ENCODE peak calls at places on chromosome X, in four cellular contexts. One of them, this sample, is unnamed.

GRCh38 chrX:140764401-140764919 is 54.9 kb downstream of the LINC00632 start:
- DNase-seq in neural crest cell: peak
- DNase-seq in type B pancreatic cell: peak
- DNase-seq in fibroblast of mammary gland: peak
- DNase-seq in this sample: peak

GRCh38 chrX:78321809-78322208 is 5.6 kb downstream of the CYSLTR1 start:
- DNase-seq in neural crest cell: no peak
- DNase-seq in type B pancreatic cell: no peak
- DNase-seq in fibroblast of mammary gland: no peak
- DNase-seq in this sample: no peak

GRCh38 chrX:96407043-96407442 is 277.6 kb upstream of the DIAPH2 start:
- DNase-seq in neural crest cell: no peak
- DNase-seq in fibroblast of mammary gland: peak
- DNase-seq in type B pancreatic cell: no peak
- DNase-seq in this sample: no peak

GRCh38 chrX:40010550-40011364 is 87.0 kb downstream of the BCOR start:
- DNase-seq in fibroblast of mammary gland: no peak
- DNase-seq in neural crest cell: no peak
- DNase-seq in type B pancreatic cell: no peak
- DNase-seq in this sample: no peak

GRCh38 chrX:155065035-155065734 is 5.8 kb downstream of the CMC4 start:
- DNase-seq in type B pancreatic cell: no peak
- DNase-seq in fibroblast of mammary gland: peak
- DNase-seq in neural crest cell: no peak
- DNase-seq in this sample: no peak

GRCh38 chrX:81259008-81259713 is 57.3 kb downstream of the SH3BGRL start:
- DNase-seq in fibroblast of mammary gland: peak
- DNase-seq in type B pancreatic cell: no peak
- DNase-seq in neural crest cell: no peak
- DNase-seq in this sample: no peak

GRCh38 chrX:27039332-27039731 is 423.8 kb downstream of the PPP4R3C start:
- DNase-seq in fibroblast of mammary gland: no peak
- DNase-seq in neural crest cell: no peak
- DNase-seq in type B pancreatic cell: no peak
- DNase-seq in this sample: no peak

GRCh38 chrX:1535241-1536041 is 1.5 kb downstream of the P2RY8 start:
- DNase-seq in type B pancreatic cell: peak
- DNase-seq in neural crest cell: no peak
- DNase-seq in fibroblast of mammary gland: no peak
- DNase-seq in this sample: no peak

GRCh38 chrX:153635788-153636668 is 11.0 kb upstream of the DUSP9 start:
- DNase-seq in type B pancreatic cell: no peak
- DNase-seq in fibroblast of mammary gland: peak
- DNase-seq in neural crest cell: no peak
- DNase-seq in this sample: no peak

GRCh38 chrX:150897371-150898319 is 823 bp downstream of the CD99L2 start:
- DNase-seq in neural crest cell: no peak
- DNase-seq in type B pancreatic cell: no peak
- DNase-seq in fibroblast of mammary gland: peak
- DNase-seq in this sample: no peak

GRCh38 chrX:45083314-45083713 is 117.4 kb downstream of the DIPK2B start:
- DNase-seq in neural crest cell: no peak
- DNase-seq in fibroblast of mammary gland: no peak
- DNase-seq in type B pancreatic cell: no peak
- DNase-seq in this sample: no peak

GRCh38 chrX:42832764-42833549 is 55.0 kb upstream of the PPP1R2C start:
- DNase-seq in type B pancreatic cell: no peak
- DNase-seq in fibroblast of mammary gland: no peak
- DNase-seq in neural crest cell: no peak
- DNase-seq in this sample: no peak

GRCh38 chrX:153633607-153634180 is 13.3 kb upstream of the DUSP9 start:
- DNase-seq in type B pancreatic cell: no peak
- DNase-seq in fibroblast of mammary gland: no peak
- DNase-seq in neural crest cell: no peak
- DNase-seq in this sample: no peak

GRCh38 chrX:46649421-46650260 is 76.1 kb downstream of the CHST7 start:
- DNase-seq in neural crest cell: no peak
- DNase-seq in fibroblast of mammary gland: no peak
- DNase-seq in type B pancreatic cell: no peak
- DNase-seq in this sample: no peak

GRCh38 chrX:48802089-48802812 is 384 bp downstream of the HDAC6 start:
- DNase-seq in type B pancreatic cell: peak
- DNase-seq in neural crest cell: peak
- DNase-seq in fibroblast of mammary gland: peak
- DNase-seq in this sample: peak

GRCh38 chrX:13894888-13895564 is 78.1 kb upstream of the GPM6B start:
- DNase-seq in fibroblast of mammary gland: peak
- DNase-seq in neural crest cell: no peak
- DNase-seq in type B pancreatic cell: no peak
- DNase-seq in this sample: no peak

GRCh38 chrX:97117572-97117971 is 233.9 kb downstream of the RPA4 start:
- DNase-seq in type B pancreatic cell: no peak
- DNase-seq in fibroblast of mammary gland: no peak
- DNase-seq in neural crest cell: no peak
- DNase-seq in this sample: no peak

GRCh38 chrX:14832591-14832990 is 40.3 kb downstream of the FANCB start:
- DNase-seq in fibroblast of mammary gland: peak
- DNase-seq in neural crest cell: no peak
- DNase-seq in type B pancreatic cell: no peak
- DNase-seq in this sample: no peak

GRCh38 chrX:112223391-112223790 is 140.8 kb upstream of the TRPC5 start:
- DNase-seq in type B pancreatic cell: no peak
- DNase-seq in fibroblast of mammary gland: no peak
- DNase-seq in neural crest cell: no peak
- DNase-seq in this sample: no peak

GRCh38 chrX:11111947-11112346 is 815 bp downstream of the HCCS start:
- DNase-seq in fibroblast of mammary gland: no peak
- DNase-seq in neural crest cell: no peak
- DNase-seq in type B pancreatic cell: no peak
- DNase-seq in this sample: no peak

GRCh38 chrX:80807606-80808159 is 2.0 kb downstream of the BRWD3 start:
- DNase-seq in type B pancreatic cell: no peak
- DNase-seq in neural crest cell: no peak
- DNase-seq in fibroblast of mammary gland: no peak
- DNase-seq in this sample: no peak

GRCh38 chrX:19040373-19040772 is 56.5 kb upstream of the PHKA2 start:
- DNase-seq in fibroblast of mammary gland: peak
- DNase-seq in neural crest cell: no peak
- DNase-seq in type B pancreatic cell: no peak
- DNase-seq in this sample: no peak

GRCh38 chrX:46642145-46642544 is 68.6 kb downstream of the CHST7 start:
- DNase-seq in fibroblast of mammary gland: peak
- DNase-seq in type B pancreatic cell: no peak
- DNase-seq in neural crest cell: no peak
- DNase-seq in this sample: no peak

GRCh38 chrX:14581081-14581480 is 51.7 kb downstream of the GLRA2 start:
- DNase-seq in type B pancreatic cell: no peak
- DNase-seq in neural crest cell: no peak
- DNase-seq in fibroblast of mammary gland: no peak
- DNase-seq in this sample: no peak

GRCh38 chrX:10989386-10989785 is 121.7 kb upstream of the HCCS start:
- DNase-seq in neural crest cell: no peak
- DNase-seq in fibroblast of mammary gland: no peak
- DNase-seq in type B pancreatic cell: no peak
- DNase-seq in this sample: no peak

GRCh38 chrX:101407167-101407747 is 468 bp downstream of the GLA start:
- DNase-seq in fibroblast of mammary gland: no peak
- DNase-seq in neural crest cell: no peak
- DNase-seq in type B pancreatic cell: no peak
- DNase-seq in this sample: no peak

GRCh38 chrX:149074429-149074828 is 430.7 kb downstream of the IDS start:
- DNase-seq in neural crest cell: no peak
- DNase-seq in fibroblast of mammary gland: peak
- DNase-seq in type B pancreatic cell: no peak
- DNase-seq in this sample: no peak

GRCh38 chrX:16771483-16772398 is 14.5 kb upstream of the TXLNG start:
- DNase-seq in type B pancreatic cell: no peak
- DNase-seq in fibroblast of mammary gland: peak
- DNase-seq in neural crest cell: peak
- DNase-seq in this sample: no peak

DNA sequence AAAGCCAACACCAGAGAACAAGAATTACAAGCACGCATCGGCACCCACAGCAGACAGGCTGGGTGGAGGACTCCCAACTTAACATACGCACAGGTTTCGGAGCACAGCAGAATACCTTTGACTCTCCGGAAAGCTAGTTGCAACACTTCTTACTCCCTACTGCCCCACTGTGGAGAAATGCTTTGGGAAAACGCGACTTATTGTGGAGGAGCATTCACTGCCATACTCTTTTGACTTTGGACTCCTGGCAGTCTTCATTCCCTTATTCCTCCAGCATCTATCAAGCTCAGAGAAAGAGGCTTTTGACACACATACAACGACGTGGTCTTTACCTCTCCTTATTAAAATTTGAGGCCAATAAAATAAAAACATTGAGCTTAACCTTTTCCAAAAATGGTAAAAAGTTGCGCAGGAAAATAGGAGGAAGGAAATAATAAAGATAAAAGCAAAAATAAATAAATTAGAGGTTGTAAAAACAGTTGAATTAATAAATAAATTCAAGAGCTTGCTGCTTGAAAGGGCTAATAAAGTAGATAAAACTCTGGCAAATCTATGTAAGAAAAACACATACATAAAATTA is 41.4 kb upstream of the GPC3 start:
- DNase-seq in fibroblast of mammary gland: peak
- DNase-seq in type B pancreatic cell: no peak
- DNase-seq in neural crest cell: peak
- DNase-seq in this sample: peak
- TF ChIP-seq CTCF in fibroblast of mammary gland: peak
- TF ChIP-seq CTCF in type B pancreatic cell: peak
- TF ChIP-seq CTCF in neural crest cell: peak
- TF ChIP-seq CTCF in this sample: peak

GRCh38 chrX:111100191-111100590 is 4.2 kb downstream of the PAK3 start:
- DNase-seq in fibroblast of mammary gland: peak
- DNase-seq in type B pancreatic cell: no peak
- DNase-seq in neural crest cell: peak
- DNase-seq in this sample: no peak
- TF ChIP-seq CTCF in fibroblast of mammary gland: peak
- TF ChIP-seq CTCF in type B pancreatic cell: peak
- TF ChIP-seq CTCF in neural crest cell: peak
- TF ChIP-seq CTCF in this sample: peak

GRCh38 chrX:74493806-74494205 is 72.5 kb downstream of the SLC16A2 start:
- DNase-seq in fibroblast of mammary gland: no peak
- DNase-seq in type B pancreatic cell: no peak
- DNase-seq in neural crest cell: no peak
- DNase-seq in this sample: no peak

GRCh38 chrX:74490249-74490648 is 69.0 kb downstream of the SLC16A2 start:
- DNase-seq in type B pancreatic cell: no peak
- DNase-seq in neural crest cell: no peak
- DNase-seq in fibroblast of mammary gland: no peak
- DNase-seq in this sample: no peak

GRCh38 chrX:74492720-74493201 is 71.5 kb downstream of the SLC16A2 start:
- DNase-seq in neural crest cell: peak
- DNase-seq in type B pancreatic cell: no peak
- DNase-seq in fibroblast of mammary gland: peak
- DNase-seq in this sample: no peak
- TF ChIP-seq CTCF in neural crest cell: peak
- TF ChIP-seq CTCF in type B pancreatic cell: peak
- TF ChIP-seq CTCF in fibroblast of mammary gland: peak
- TF ChIP-seq CTCF in this sample: no peak

GRCh38 chrX:54786972-54787371 is 11.1 kb downstream of the ITIH6 start:
- DNase-seq in fibroblast of mammary gland: no peak
- DNase-seq in neural crest cell: no peak
- DNase-seq in type B pancreatic cell: no peak
- DNase-seq in this sample: no peak
- TF ChIP-seq CTCF in fibroblast of mammary gland: no peak
- TF ChIP-seq CTCF in neural crest cell: peak
- TF ChIP-seq CTCF in type B pancreatic cell: peak
- TF ChIP-seq CTCF in this sample: no peak

GRCh38 chrX:129525162-129525561 is 1.9 kb upstream of the SMARCA1 start:
- DNase-seq in neural crest cell: no peak
- DNase-seq in type B pancreatic cell: no peak
- DNase-seq in fibroblast of mammary gland: peak
- DNase-seq in this sample: no peak

GRCh38 chrX:129523076-129524055 is at the start of gene SMARCA1:
- DNase-seq in type B pancreatic cell: peak
- DNase-seq in neural crest cell: peak
- DNase-seq in fibroblast of mammary gland: peak
- DNase-seq in this sample: peak

GRCh38 chrX:129520151-129520550 is 3.1 kb downstream of the SMARCA1 start:
- DNase-seq in neural crest cell: no peak
- DNase-seq in fibroblast of mammary gland: no peak
- DNase-seq in type B pancreatic cell: no peak
- DNase-seq in this sample: no peak

GRCh38 chrX:129524250-129524850 is 1.1 kb upstream of the SMARCA1 start:
- DNase-seq in type B pancreatic cell: no peak
- DNase-seq in fibroblast of mammary gland: no peak
- DNase-seq in neural crest cell: no peak
- DNase-seq in this sample: no peak

DNA sequence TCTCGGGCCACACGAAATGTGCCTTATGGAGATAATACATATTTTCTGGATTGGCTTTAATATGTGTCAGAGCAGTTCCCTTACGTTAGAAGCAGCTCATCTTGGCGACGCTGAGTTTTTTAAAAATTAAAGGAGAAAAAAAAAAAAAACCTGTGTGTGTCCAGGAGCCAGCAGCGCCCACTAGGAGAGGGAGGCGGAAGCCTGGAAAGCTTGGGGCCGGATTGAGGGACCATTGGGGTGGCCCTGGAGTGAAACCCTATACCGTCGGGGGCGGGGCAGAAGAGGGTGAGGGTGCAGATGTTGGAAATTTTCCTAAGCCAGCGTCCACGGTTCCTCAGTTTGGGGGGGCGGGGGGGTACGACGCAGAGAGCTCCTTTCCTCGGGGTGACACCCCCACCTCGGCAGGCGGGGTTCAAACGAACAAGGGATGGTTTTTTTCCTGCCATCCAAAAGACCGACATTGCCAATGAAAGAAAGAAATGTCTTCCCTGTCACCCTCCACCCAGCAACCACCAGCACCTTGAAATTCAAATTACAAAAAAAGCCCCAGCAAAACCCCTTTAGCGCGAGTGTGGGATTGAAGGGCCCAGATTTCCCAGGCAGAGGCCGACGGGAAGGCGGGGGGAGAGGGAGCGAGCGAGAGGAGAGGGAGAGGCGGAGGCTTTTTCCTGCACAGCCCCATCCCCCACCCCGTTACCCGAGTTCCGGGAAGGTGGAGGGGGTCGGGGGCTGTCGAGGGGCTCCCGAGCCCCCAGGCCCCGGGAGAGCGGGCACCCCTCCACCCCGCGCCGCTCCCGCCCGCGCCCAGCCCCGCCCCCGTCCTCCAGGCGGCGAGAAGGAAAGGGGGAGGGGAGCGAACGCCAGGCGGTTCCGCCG is 868 bp downstream of the SMARCA1 start:
- DNase-seq in type B pancreatic cell: peak
- DNase-seq in fibroblast of mammary gland: peak
- DNase-seq in neural crest cell: peak
- DNase-seq in this sample: peak
- TF ChIP-seq CTCF in type B pancreatic cell: peak
- TF ChIP-seq CTCF in fibroblast of mammary gland: no peak
- TF ChIP-seq CTCF in neural crest cell: peak
- TF ChIP-seq CTCF in this sample: no peak

DNA sequence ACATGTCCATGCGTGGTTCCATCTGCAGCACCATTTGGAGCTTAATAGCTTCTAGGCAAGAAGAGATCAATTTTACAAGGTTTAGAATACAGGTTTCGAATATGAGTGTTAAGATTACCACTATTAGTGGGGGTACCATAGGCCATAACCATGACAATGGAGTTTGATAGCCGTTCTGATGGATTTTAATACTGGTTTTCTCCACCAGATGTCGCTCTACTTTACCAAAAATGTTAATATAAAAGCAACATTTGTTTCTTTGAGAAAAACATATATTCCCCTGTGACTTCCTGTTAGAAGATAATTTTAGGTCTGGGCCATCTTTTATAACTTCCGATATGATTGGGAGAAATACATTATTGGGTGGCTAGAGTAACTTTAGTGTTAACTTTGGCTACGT is 499.7 kb upstream of the POU3F4 start:
- DNase-seq in type B pancreatic cell: no peak
- DNase-seq in fibroblast of mammary gland: peak
- DNase-seq in neural crest cell: no peak
- DNase-seq in this sample: no peak
- TF ChIP-seq CTCF in type B pancreatic cell: peak
- TF ChIP-seq CTCF in fibroblast of mammary gland: peak
- TF ChIP-seq CTCF in neural crest cell: peak
- TF ChIP-seq CTCF in this sample: peak

This sample was measured in mesothelial cell of epicardium.